ENCODE peak calls at places on chromosomes 6 and 20, in seven cellular contexts. N is HepG2, F is SK-N-SH, S is HCT116, U is H1, E is GM12878, V is K562. Q is an unnamed sample.

GRCh38 chr6:11241154-11241792 is 8.8 kb upstream of the NEDD9 start:
- DNase-seq in U (no peak), F (no peak), N (no peak), V (no peak), E (no peak), S (no peak), Q (no peak)

GRCh38 chr6:55882731-55883595 is 7.6 kb upstream of the BMP5 start:
- DNase-seq in V (no peak), S (no peak), N (no peak), E (no peak), U (no peak), F (no peak), Q (no peak)

GRCh38 chr6:27237089-27237723 is 10.3 kb upstream of the PRSS16 start:
- DNase-seq in E (no peak), U (no peak), V (peak), F (no peak), S (peak), N (peak), Q (no peak)

GRCh38 chr6:148967546-148967945 is 220.7 kb downstream of the UST start:
- DNase-seq in V (no peak), F (no peak), U (no peak), E (no peak), S (no peak), N (no peak), Q (no peak)

GRCh38 chr6:63897459-63897858 is 261.9 kb downstream of the PHF3 start:
- DNase-seq in F (no peak), E (no peak), N (no peak), V (no peak), S (no peak), U (no peak), Q (no peak)

GRCh38 chr20:19757487-19757972 is 528 bp upstream of the RIN2 start:
- DNase-seq in V (no peak), S (no peak), N (peak), U (no peak), E (no peak), F (peak), Q (peak)

GRCh38 chr20:44967207-44967807 is 995 bp downstream of the STK4 start:
- DNase-seq in F (no peak), V (peak), E (no peak), U (no peak), N (peak), S (no peak), Q (no peak)

GRCh38 chr20:1830240-1830639 is 65.0 kb upstream of the SIRPA start:
- DNase-seq in N (no peak), F (peak), S (peak), E (no peak), V (no peak), U (no peak), Q (no peak)

GRCh38 chr6:43921548-43922422 is 151.8 kb downstream of the VEGFA start:
- DNase-seq in E (no peak), U (no peak), N (no peak), V (no peak), F (no peak), S (no peak), Q (no peak)

GRCh38 chr6:43921039-43921438 is 151.0 kb downstream of the VEGFA start:
- DNase-seq in N (no peak), F (no peak), S (no peak), U (no peak), V (no peak), E (no peak), Q (no peak)

GRCh38 chr6:43923376-43924221 is 153.6 kb downstream of the VEGFA start:
- DNase-seq in U (no peak), E (no peak), F (no peak), N (no peak), V (no peak), S (peak), Q (no peak)

GRCh38 chr6:43924222-43924702 is 154.3 kb downstream of the VEGFA start:
- DNase-seq in N (no peak), F (peak), S (no peak), E (peak), U (no peak), V (no peak), Q (no peak)

GRCh38 chr6:43922423-43923375 is 152.7 kb downstream of the VEGFA start:
- DNase-seq in N (no peak), V (no peak), E (no peak), U (no peak), S (no peak), F (no peak), Q (no peak)
- TF ChIP-seq JUND in N (no peak), V (no peak), E (no peak), U (no peak), S (no peak), F (no peak), Q (no peak)

GRCh38 chr20:16590234-16590633 is 17.0 kb upstream of the KIF16B start:
- DNase-seq in S (no peak), E (no peak), U (no peak), V (no peak), N (no peak), F (no peak), Q (no peak)
- TF ChIP-seq JUND in S (no peak), E (no peak), U (no peak), V (no peak), N (no peak), F (no peak), Q (no peak)

DNA sequence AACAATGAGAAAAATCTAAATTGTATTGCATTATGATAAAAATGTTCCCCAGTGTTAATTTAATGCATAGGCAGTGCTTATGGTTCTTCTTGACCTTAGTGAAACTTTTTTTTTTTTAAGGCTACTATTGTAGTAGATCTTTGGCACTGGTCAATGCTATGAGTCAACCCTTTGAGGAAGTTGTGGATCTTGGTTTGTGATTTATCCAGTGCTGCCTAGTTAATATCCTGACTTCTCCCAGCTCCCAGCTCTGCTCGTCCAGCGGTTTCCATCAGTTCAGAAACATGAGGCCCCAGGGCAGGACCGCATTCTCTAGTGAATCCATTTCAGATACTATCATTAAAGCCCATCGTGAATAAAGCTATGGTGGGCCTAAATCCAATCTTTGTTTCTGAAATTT is 364.5 kb upstream of the JARID2 start:
- DNase-seq in S (no peak), F (no peak), U (no peak), V (no peak), N (no peak), E (no peak), Q (no peak)
- TF ChIP-seq JUND in S (no peak), F (no peak), U (no peak), V (no peak), N (no peak), E (no peak), Q (no peak)

DNA sequence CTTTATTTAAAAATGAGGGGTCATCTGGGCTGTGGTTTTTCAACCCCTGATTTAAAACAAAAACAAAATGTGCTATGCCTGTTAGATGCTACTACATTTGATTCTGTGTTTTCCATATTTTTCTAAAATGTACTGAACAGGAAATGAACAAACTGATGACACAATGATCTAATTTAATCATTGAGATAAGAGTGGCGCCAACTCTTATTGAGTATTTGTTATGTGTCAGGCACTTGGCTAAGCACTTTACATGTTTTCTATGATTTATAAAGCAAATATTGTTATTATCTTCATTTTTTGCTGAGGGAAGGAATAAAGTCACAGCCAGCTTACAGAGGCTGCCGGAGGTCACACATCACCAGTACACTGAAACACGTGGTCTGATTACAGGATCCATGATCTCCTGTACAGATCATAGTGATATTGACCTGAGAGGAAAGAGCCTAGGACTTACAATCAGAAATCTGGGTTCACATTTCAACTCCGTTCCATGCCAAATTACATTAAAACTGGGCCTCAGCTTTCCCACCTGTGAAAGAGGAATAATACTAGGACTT is 166.7 kb downstream of the ESR1 start:
- DNase-seq in F (peak), E (no peak), S (no peak), V (no peak), U (no peak), N (no peak), Q (no peak)
- TF ChIP-seq JUND in F (no peak), E (no peak), S (no peak), V (no peak), U (no peak), N (no peak), Q (no peak)

GRCh38 chr20:11429168-11429567 is 488.5 kb upstream of the BTBD3 start:
- DNase-seq in S (no peak), F (no peak), E (no peak), U (no peak), N (no peak), V (no peak), Q (no peak)
- TF ChIP-seq JUND in S (no peak), F (no peak), E (no peak), U (no peak), N (no peak), V (no peak), Q (no peak)

GRCh38 chr6:160226118-160226541 is 32.5 kb downstream of the SLC22A2 start:
- DNase-seq in V (no peak), U (no peak), F (no peak), S (no peak), N (no peak), E (no peak), Q (no peak)
- TF ChIP-seq JUND in V (no peak), U (no peak), F (no peak), S (no peak), N (no peak), E (no peak), Q (no peak)

GRCh38 chr20:59788811-59789210 is 144.6 kb downstream of the SYCP2 start:
- DNase-seq in S (no peak), V (no peak), N (no peak), U (no peak), E (no peak), F (no peak), Q (no peak)

GRCh38 chr20:59789641-59790040 is 143.8 kb downstream of the SYCP2 start:
- DNase-seq in F (no peak), U (no peak), V (no peak), N (no peak), E (no peak), S (no peak), Q (no peak)

GRCh38 chr20:59792300-59792699 is 141.1 kb downstream of the SYCP2 start:
- DNase-seq in E (no peak), N (no peak), V (no peak), U (no peak), S (no peak), F (no peak), Q (no peak)

GRCh38 chr20:59788196-59788735 is 145.2 kb downstream of the SYCP2 start:
- DNase-seq in F (no peak), V (no peak), N (no peak), S (no peak), E (no peak), U (no peak), Q (no peak)

GRCh38 chr20:59790388-59790787 is 143.0 kb downstream of the SYCP2 start:
- DNase-seq in V (no peak), S (no peak), F (no peak), N (no peak), E (no peak), U (no peak), Q (no peak)
- TF ChIP-seq JUND in V (no peak), S (no peak), F (no peak), N (no peak), E (no peak), U (no peak), Q (no peak)

Q was measured in T47D.